ENCODE peak calls at places on chromosomes 2 and 18, in four cellular contexts. One of them, this sample, is unnamed.

GRCh38 chr2:162344617-162344950 is 652 bp downstream of the GCA start:
- DNase-seq in neuronal stem cell: no peak
- DNase-seq in lung: no peak
- DNase-seq in GM23248: peak; percentile 2
- DNase-seq in this sample: no peak

GRCh38 chr2:64400733-64401500 is 53.0 kb upstream of the LGALSL start:
- DNase-seq in GM23248: no peak
- DNase-seq in lung: no peak
- DNase-seq in neuronal stem cell: no peak
- DNase-seq in this sample: no peak

GRCh38 chr2:191266201-191266600 is 21.0 kb downstream of the MYO1B start:
- DNase-seq in neuronal stem cell: no peak
- DNase-seq in GM23248: peak; percentile 54
- DNase-seq in lung: no peak
- DNase-seq in this sample: no peak

GRCh38 chr2:240433973-240434727 is 1.3 kb upstream of the GPC1 start:
- DNase-seq in neuronal stem cell: no peak
- DNase-seq in lung: peak; percentile 57
- DNase-seq in GM23248: peak; percentile 98
- DNase-seq in this sample: no peak

GRCh38 chr18:79988925-79989361 is 580 bp upstream of the TXNL4A start:
- DNase-seq in GM23248: peak; percentile 78
- DNase-seq in neuronal stem cell: no peak
- DNase-seq in lung: no peak
- DNase-seq in this sample: no peak

GRCh38 chr2:119178811-119179601 is 20.5 kb upstream of the C1QL2 start:
- DNase-seq in lung: peak; percentile 33
- DNase-seq in neuronal stem cell: no peak
- DNase-seq in GM23248: peak; percentile 37
- DNase-seq in this sample: no peak

GRCh38 chr2:197075754-197076337 is 149.3 kb upstream of the PGAP1 start:
- DNase-seq in neuronal stem cell: no peak
- DNase-seq in lung: no peak
- DNase-seq in GM23248: peak; percentile 18
- DNase-seq in this sample: no peak

GRCh38 chr2:5978352-5978751 is 286.2 kb downstream of the SOX11 start:
- DNase-seq in neuronal stem cell: no peak
- DNase-seq in lung: no peak
- DNase-seq in GM23248: no peak
- DNase-seq in this sample: no peak

GRCh38 chr2:20159411-20159810 is 65.5 kb downstream of the SDC1 start:
- DNase-seq in GM23248: no peak
- DNase-seq in lung: no peak
- DNase-seq in neuronal stem cell: no peak
- DNase-seq in this sample: no peak

GRCh38 chr2:186641807-186642321 is 52.0 kb upstream of the FAM171B start:
- DNase-seq in lung: no peak
- DNase-seq in neuronal stem cell: peak; percentile 17
- DNase-seq in GM23248: peak; percentile 87
- DNase-seq in this sample: peak; percentile 72

GRCh38 chr2:2324565-2325101 is 6.4 kb downstream of the MYT1L start:
- DNase-seq in lung: no peak
- DNase-seq in GM23248: no peak
- DNase-seq in neuronal stem cell: no peak
- DNase-seq in this sample: no peak

GRCh38 chr2:60070166-60070565 is 483.3 kb downstream of the BCL11A start:
- DNase-seq in lung: no peak
- DNase-seq in GM23248: no peak
- DNase-seq in neuronal stem cell: no peak
- DNase-seq in this sample: no peak

GRCh38 chr2:233021771-233022170 is 8.7 kb upstream of the NGEF start:
- DNase-seq in neuronal stem cell: no peak
- DNase-seq in lung: no peak
- DNase-seq in GM23248: peak; percentile 52
- DNase-seq in this sample: no peak

GRCh38 chr2:160906878-160907277 is 253.3 kb upstream of the TANK start:
- DNase-seq in GM23248: no peak
- DNase-seq in neuronal stem cell: no peak
- DNase-seq in lung: no peak
- DNase-seq in this sample: no peak

GRCh38 chr2:109217362-109218086 is 88.5 kb downstream of the SH3RF3 start:
- DNase-seq in lung: no peak
- DNase-seq in GM23248: peak; percentile 77
- DNase-seq in neuronal stem cell: no peak
- DNase-seq in this sample: peak; percentile 23

GRCh38 chr2:104438481-104438880 is 415.4 kb upstream of the POU3F3 start:
- DNase-seq in lung: no peak
- DNase-seq in GM23248: no peak
- DNase-seq in neuronal stem cell: no peak
- DNase-seq in this sample: no peak

GRCh38 chr2:189208254-189208653 is 28.7 kb upstream of the COL5A2 start:
- DNase-seq in GM23248: no peak
- DNase-seq in neuronal stem cell: peak; percentile 6
- DNase-seq in lung: no peak
- DNase-seq in this sample: no peak

GRCh38 chr18:64474751-64475150 is 325.9 kb upstream of the LINC00305 start:
- DNase-seq in GM23248: no peak
- DNase-seq in neuronal stem cell: no peak
- DNase-seq in lung: no peak
- DNase-seq in this sample: no peak

GRCh38 chr2:239930871-239931771 is 94.0 kb downstream of the NDUFA10 start:
- DNase-seq in neuronal stem cell: no peak
- DNase-seq in GM23248: no peak
- DNase-seq in lung: no peak
- DNase-seq in this sample: no peak

GRCh38 chr2:112342067-112342466 is 66.7 kb downstream of the ZC3H6 start:
- DNase-seq in neuronal stem cell: no peak
- DNase-seq in lung: no peak
- DNase-seq in GM23248: no peak
- DNase-seq in this sample: no peak

GRCh38 chr18:51807336-51807735 is 532.7 kb upstream of the DCC start:
- DNase-seq in neuronal stem cell: no peak
- DNase-seq in lung: no peak
- DNase-seq in GM23248: no peak
- DNase-seq in this sample: no peak

GRCh38 chr2:151237422-151238012 is 24.1 kb downstream of the RBM43 start:
- DNase-seq in GM23248: peak; percentile 72
- DNase-seq in neuronal stem cell: no peak
- DNase-seq in lung: no peak
- DNase-seq in this sample: no peak

GRCh38 chr2:204353823-204354222 is 191.5 kb upstream of the PARD3B start:
- DNase-seq in GM23248: peak; percentile 32
- DNase-seq in lung: no peak
- DNase-seq in neuronal stem cell: no peak
- DNase-seq in this sample: no peak

GRCh38 chr2:46062637-46063412 is 234.4 kb upstream of the EPAS1 start:
- DNase-seq in neuronal stem cell: peak; percentile 73
- DNase-seq in lung: peak; percentile 80
- DNase-seq in GM23248: peak; percentile 90
- DNase-seq in this sample: peak; percentile 76

GRCh38 chr2:48189552-48190228 is 283.4 kb upstream of the FBXO11 start:
- DNase-seq in GM23248: no peak
- DNase-seq in lung: peak; percentile 40
- DNase-seq in neuronal stem cell: no peak
- DNase-seq in this sample: no peak

GRCh38 chr2:110211938-110212858 is at the start of gene MTLN:
- DNase-seq in GM23248: peak; percentile 90
- DNase-seq in neuronal stem cell: peak; percentile 58
- DNase-seq in lung: peak; percentile 64
- DNase-seq in this sample: peak; percentile 78

GRCh38 chr2:240244543-240244942 is 104.1 kb upstream of the OTOS start:
- DNase-seq in neuronal stem cell: no peak
- DNase-seq in lung: no peak
- DNase-seq in GM23248: no peak
- DNase-seq in this sample: no peak

GRCh38 chr2:55073278-55073677 is 23.0 kb upstream of the RTN4 start:
- DNase-seq in GM23248: no peak
- DNase-seq in lung: no peak
- DNase-seq in neuronal stem cell: no peak
- DNase-seq in this sample: no peak

DNA sequence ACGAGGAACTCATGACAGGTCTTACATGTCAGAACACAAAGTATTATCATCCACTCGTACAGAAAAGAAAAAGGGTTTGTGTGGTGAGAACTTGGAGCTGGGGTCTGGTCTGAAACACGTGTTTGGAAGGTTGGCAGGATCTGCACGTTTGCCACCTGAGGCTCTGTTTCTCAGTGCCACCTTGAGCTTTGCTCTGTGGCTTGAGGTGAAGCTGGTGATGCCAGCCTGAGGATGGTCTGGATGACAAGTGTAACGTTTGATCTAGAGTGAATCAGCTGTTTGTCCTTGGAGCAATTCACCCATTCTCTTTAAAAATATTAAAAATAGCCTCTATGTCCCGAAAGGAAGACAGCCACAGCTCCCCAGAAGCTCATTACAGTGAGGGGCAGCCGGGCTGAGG is 45.4 kb upstream of the KLF11 start:
- DNase-seq in GM23248: no peak
- DNase-seq in lung: no peak
- DNase-seq in neuronal stem cell: no peak
- DNase-seq in this sample: no peak
- H3K27ac ChIP-seq in GM23248: no peak overlapping the region
- H3K27ac ChIP-seq in lung: no peak overlapping the region
- H3K27ac ChIP-seq in neuronal stem cell: no peak overlapping the region
- H3K27ac ChIP-seq in this sample: peak overlapping the region; percentile 0

DNA sequence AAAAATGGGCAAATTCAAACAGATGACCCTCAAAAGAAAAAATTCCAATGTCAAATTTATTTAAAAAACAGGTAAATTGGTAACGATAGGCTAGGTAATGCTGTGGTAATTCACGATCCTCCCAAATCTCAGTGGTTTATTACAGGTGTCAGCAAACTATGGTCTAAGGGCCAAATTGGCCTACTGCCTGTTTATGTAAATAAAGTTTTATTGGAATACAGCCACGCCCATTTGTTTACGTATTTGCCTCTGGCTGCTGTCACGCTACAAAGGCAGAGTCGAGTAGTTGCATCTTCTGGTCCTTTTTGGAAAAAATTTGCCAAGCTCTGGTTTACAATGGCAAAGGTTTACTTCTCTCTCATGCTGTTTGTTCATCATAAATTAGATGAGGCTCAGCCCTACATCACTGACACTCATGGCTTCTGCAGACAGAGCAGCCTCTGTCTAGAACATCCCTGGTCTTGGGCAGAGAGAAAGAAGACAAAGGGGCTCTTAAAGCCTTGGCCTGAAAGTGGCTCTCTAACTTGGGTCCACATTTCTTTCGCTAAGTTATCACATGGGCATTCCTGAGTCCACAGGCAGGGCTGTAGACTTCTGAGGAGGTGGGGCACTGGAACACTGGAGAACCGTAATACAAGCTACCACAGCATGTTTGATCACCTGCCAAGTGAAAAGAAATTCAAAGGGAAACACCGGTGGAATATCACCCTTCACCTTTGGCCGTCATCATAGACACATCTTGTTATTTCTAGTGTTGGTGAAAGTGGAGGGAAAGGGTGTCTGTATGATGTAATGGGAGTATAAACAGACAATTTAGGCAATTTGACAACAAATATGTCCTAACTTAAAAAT is 34.8 kb downstream of the SP110 start:
- DNase-seq in neuronal stem cell: no peak
- DNase-seq in GM23248: no peak
- DNase-seq in lung: no peak
- DNase-seq in this sample: no peak
- H3K4me1 ChIP-seq in neuronal stem cell: no peaks in the 10 kb centered on the region
- H3K4me1 ChIP-seq in GM23248: no peaks in the 10 kb centered on the region
- H3K4me1 ChIP-seq in lung: no peaks in the 10 kb centered on the region
- H3K4me1 ChIP-seq in this sample: no peaks in the 10 kb centered on the region

DNA sequence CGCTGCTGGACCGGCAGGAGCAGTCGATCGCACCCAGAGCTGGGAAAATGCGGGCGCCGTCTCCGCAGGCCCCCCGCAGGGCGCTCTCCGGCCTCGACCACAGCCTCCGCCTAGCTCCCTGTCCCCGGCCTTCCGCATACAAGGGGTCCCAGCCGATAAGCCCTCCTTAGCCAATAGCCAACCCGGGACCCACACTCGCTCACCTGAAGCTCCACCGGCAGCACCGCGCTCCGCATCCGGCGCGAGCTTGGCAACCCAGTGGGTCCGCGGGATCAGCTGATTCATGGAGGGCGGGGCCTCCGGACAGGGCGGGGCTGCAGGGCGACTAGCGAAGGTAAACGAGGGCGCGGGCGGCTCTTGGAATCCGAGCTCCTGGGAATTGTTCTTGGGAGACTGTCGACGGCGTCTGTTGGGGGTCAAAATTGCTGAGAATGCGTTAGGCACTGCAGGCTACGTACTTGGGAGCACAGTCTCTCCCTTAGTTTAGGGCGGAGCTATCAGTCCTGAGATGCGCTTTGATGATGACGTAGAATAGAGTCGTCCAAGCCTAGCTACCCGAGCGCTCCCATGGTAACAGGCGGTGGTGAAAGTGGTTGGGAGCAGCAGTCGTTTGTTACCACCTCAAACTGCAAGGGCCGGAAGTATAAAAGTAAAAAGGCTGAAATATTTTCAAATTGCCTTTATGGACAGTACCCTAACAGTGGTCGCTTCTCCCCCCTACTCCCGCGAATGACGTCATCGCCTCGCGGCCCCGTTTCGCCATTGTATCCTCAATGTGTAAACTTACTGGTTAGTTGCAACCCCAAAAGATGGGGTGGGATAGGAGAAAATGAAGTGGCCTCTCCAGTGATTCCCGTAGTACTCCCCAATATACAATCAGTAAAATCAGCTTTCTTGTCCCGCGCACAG is at the start of gene ALS2:
- DNase-seq in neuronal stem cell: peak; percentile 98
- DNase-seq in GM23248: peak; percentile 99
- DNase-seq in lung: peak; percentile 98
- DNase-seq in this sample: peak; percentile 90
- H3K36me3 ChIP-seq in neuronal stem cell: no peaks in the 10 kb centered on the region
- H3K36me3 ChIP-seq in GM23248: no peaks in the 10 kb centered on the region
- H3K36me3 ChIP-seq in lung: no peaks in the 10 kb centered on the region
- H3K36me3 ChIP-seq in this sample: no peaks in the 10 kb centered on the region

DNA sequence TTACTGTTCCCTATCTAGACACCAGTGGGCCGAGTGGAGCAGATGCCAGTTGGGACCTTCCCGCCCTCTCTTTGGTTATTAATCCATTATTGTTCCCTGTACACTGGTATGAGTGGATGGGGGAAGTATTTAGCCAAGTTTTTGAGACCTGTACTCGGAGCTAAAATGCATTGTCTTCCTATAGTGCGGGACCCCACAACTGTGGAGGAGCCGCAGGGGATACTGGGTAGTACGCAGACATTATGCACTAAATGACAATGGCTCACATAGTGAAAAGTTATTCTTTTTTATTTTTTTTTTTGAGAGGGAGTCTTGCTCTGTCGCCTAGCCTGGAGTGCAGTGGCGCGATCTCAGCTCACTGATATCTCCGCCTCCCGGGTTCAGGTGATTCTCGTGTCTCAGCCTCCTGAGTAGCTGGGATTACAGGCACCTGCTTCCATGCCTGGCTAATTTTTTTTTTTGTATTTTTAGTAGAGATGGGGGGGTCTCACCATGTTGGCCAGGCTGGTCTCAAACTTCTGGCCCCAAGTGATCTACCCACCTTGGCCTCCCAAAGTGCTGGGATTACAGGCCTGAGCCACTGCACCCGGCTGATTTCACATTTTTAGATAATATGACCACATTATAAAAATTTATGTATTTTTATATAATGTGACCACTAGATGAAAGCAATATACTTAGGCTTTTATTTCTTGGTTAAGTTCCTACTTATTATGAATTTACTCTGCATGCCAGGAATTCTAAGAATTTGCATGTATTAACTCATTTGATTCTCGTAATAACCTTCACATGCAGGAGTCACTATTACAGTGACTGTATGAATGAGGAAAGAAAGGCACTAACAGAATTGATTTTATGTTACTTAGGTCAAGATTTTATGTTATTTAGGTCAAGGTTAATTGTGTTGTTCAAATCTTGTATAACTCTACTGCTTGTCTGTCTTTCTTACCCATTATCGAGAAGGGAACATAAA is 25.9 kb upstream of the CASP8 start:
- DNase-seq in lung: no peak
- DNase-seq in neuronal stem cell: no peak
- DNase-seq in GM23248: peak; percentile 55
- DNase-seq in this sample: no peak
- H3K27ac ChIP-seq in lung: peak overlapping the region; percentile 80
- H3K27ac ChIP-seq in neuronal stem cell: no peak overlapping the region
- H3K27ac ChIP-seq in GM23248: no peak overlapping the region
- H3K27ac ChIP-seq in this sample: peak overlapping the region; percentile 85

This sample was measured in CD4-positive, CD25-positive, alpha-beta regulatory T cell.